ENCODE peak calls at places on chromosomes 4 and X, in nine cellular contexts. One of them, this sample, is unnamed.

GRCh38 chr4:73612032-73612431 is 8.2 kb downstream of the RASSF6 start:
- DNase-seq in nucleus accumbens: no peak
- DNase-seq in OCI-LY7: no peak
- DNase-seq in HFF-Myc: no peak
- DNase-seq in effector CD4-positive, alpha-beta T cell: no peak
- DNase-seq in fibroblast of the conjunctiva: no peak
- DNase-seq in neuronal stem cell: no peak
- DNase-seq in left lung: no peak
- DNase-seq in suprapubic skin: no peak
- DNase-seq in this sample: no peak

GRCh38 chrX:120332394-120332793 is 21.1 kb upstream of the TMEM255A start:
- DNase-seq in neuronal stem cell: no peak
- DNase-seq in nucleus accumbens: no peak
- DNase-seq in HFF-Myc: no peak
- DNase-seq in OCI-LY7: no peak
- DNase-seq in suprapubic skin: no peak
- DNase-seq in fibroblast of the conjunctiva: no peak
- DNase-seq in effector CD4-positive, alpha-beta T cell: no peak
- DNase-seq in left lung: no peak
- DNase-seq in this sample: no peak

GRCh38 chr4:137599766-137600165 is 67.5 kb upstream of the PCDH18 start:
- DNase-seq in OCI-LY7: no peak
- DNase-seq in neuronal stem cell: no peak
- DNase-seq in effector CD4-positive, alpha-beta T cell: no peak
- DNase-seq in left lung: no peak
- DNase-seq in fibroblast of the conjunctiva: no peak
- DNase-seq in HFF-Myc: no peak
- DNase-seq in suprapubic skin: no peak
- DNase-seq in nucleus accumbens: no peak
- DNase-seq in this sample: no peak

GRCh38 chr4:141416219-141416618 is 195.5 kb downstream of the ZNF330 start:
- DNase-seq in nucleus accumbens: no peak
- DNase-seq in effector CD4-positive, alpha-beta T cell: no peak
- DNase-seq in left lung: no peak
- DNase-seq in fibroblast of the conjunctiva: no peak
- DNase-seq in neuronal stem cell: no peak
- DNase-seq in OCI-LY7: no peak
- DNase-seq in HFF-Myc: no peak
- DNase-seq in suprapubic skin: no peak
- DNase-seq in this sample: no peak

GRCh38 chr4:54064317-54065275 is at the start of gene CHIC2:
- DNase-seq in effector CD4-positive, alpha-beta T cell: peak
- DNase-seq in HFF-Myc: peak
- DNase-seq in fibroblast of the conjunctiva: peak
- DNase-seq in OCI-LY7: peak
- DNase-seq in nucleus accumbens: peak
- DNase-seq in suprapubic skin: peak
- DNase-seq in left lung: peak
- DNase-seq in neuronal stem cell: peak
- DNase-seq in this sample: peak

GRCh38 chr4:613126-613525 is 12.2 kb upstream of the PDE6B start:
- DNase-seq in HFF-Myc: no peak
- DNase-seq in neuronal stem cell: no peak
- DNase-seq in fibroblast of the conjunctiva: no peak
- DNase-seq in effector CD4-positive, alpha-beta T cell: no peak
- DNase-seq in OCI-LY7: no peak
- DNase-seq in left lung: no peak
- DNase-seq in nucleus accumbens: no peak
- DNase-seq in suprapubic skin: peak
- DNase-seq in this sample: peak

GRCh38 chr4:108854781-108855180 is 91.9 kb upstream of the ETNPPL start:
- DNase-seq in HFF-Myc: no peak
- DNase-seq in OCI-LY7: no peak
- DNase-seq in neuronal stem cell: no peak
- DNase-seq in left lung: no peak
- DNase-seq in effector CD4-positive, alpha-beta T cell: no peak
- DNase-seq in fibroblast of the conjunctiva: no peak
- DNase-seq in nucleus accumbens: no peak
- DNase-seq in suprapubic skin: no peak
- DNase-seq in this sample: no peak

GRCh38 chrX:46587158-46587557 is 13.6 kb downstream of the CHST7 start:
- DNase-seq in left lung: no peak
- DNase-seq in fibroblast of the conjunctiva: no peak
- DNase-seq in OCI-LY7: no peak
- DNase-seq in neuronal stem cell: no peak
- DNase-seq in effector CD4-positive, alpha-beta T cell: no peak
- DNase-seq in nucleus accumbens: no peak
- DNase-seq in HFF-Myc: no peak
- DNase-seq in suprapubic skin: no peak
- DNase-seq in this sample: no peak

GRCh38 chr4:15336410-15337184 is 91.2 kb upstream of the C1QTNF7 start:
- DNase-seq in suprapubic skin: no peak
- DNase-seq in effector CD4-positive, alpha-beta T cell: no peak
- DNase-seq in left lung: no peak
- DNase-seq in HFF-Myc: peak
- DNase-seq in nucleus accumbens: no peak
- DNase-seq in OCI-LY7: no peak
- DNase-seq in neuronal stem cell: no peak
- DNase-seq in fibroblast of the conjunctiva: no peak
- DNase-seq in this sample: no peak

GRCh38 chr4:163111588-163111987 is 55.1 kb downstream of the NAF1 start:
- DNase-seq in left lung: no peak
- DNase-seq in nucleus accumbens: no peak
- DNase-seq in neuronal stem cell: peak
- DNase-seq in HFF-Myc: no peak
- DNase-seq in effector CD4-positive, alpha-beta T cell: no peak
- DNase-seq in OCI-LY7: no peak
- DNase-seq in fibroblast of the conjunctiva: no peak
- DNase-seq in suprapubic skin: no peak
- DNase-seq in this sample: no peak

GRCh38 chrX:100358766-100359165 is 51.3 kb downstream of the PCDH19 start:
- DNase-seq in nucleus accumbens: no peak
- DNase-seq in left lung: no peak
- DNase-seq in HFF-Myc: no peak
- DNase-seq in fibroblast of the conjunctiva: no peak
- DNase-seq in neuronal stem cell: no peak
- DNase-seq in effector CD4-positive, alpha-beta T cell: no peak
- DNase-seq in OCI-LY7: no peak
- DNase-seq in suprapubic skin: no peak
- DNase-seq in this sample: no peak

GRCh38 chrX:39678914-39679313 is 418.8 kb downstream of the BCOR start:
- DNase-seq in HFF-Myc: no peak
- DNase-seq in nucleus accumbens: peak
- DNase-seq in left lung: no peak
- DNase-seq in effector CD4-positive, alpha-beta T cell: no peak
- DNase-seq in fibroblast of the conjunctiva: no peak
- DNase-seq in neuronal stem cell: no peak
- DNase-seq in suprapubic skin: no peak
- DNase-seq in OCI-LY7: no peak
- DNase-seq in this sample: no peak

GRCh38 chr4:47913858-47914218 is 545 bp downstream of the NFXL1 start:
- DNase-seq in fibroblast of the conjunctiva: no peak
- DNase-seq in HFF-Myc: no peak
- DNase-seq in effector CD4-positive, alpha-beta T cell: peak
- DNase-seq in nucleus accumbens: peak
- DNase-seq in left lung: peak
- DNase-seq in suprapubic skin: peak
- DNase-seq in neuronal stem cell: no peak
- DNase-seq in OCI-LY7: peak
- DNase-seq in this sample: no peak

GRCh38 chr4:1644906-1645657 is 39.0 kb downstream of the FAM53A start:
- DNase-seq in effector CD4-positive, alpha-beta T cell: no peak
- DNase-seq in fibroblast of the conjunctiva: no peak
- DNase-seq in suprapubic skin: no peak
- DNase-seq in neuronal stem cell: peak
- DNase-seq in HFF-Myc: no peak
- DNase-seq in left lung: peak
- DNase-seq in OCI-LY7: no peak
- DNase-seq in nucleus accumbens: peak
- DNase-seq in this sample: no peak

GRCh38 chrX:118554511-118554910 is 58.9 kb downstream of the DOCK11 start:
- DNase-seq in neuronal stem cell: no peak
- DNase-seq in suprapubic skin: no peak
- DNase-seq in OCI-LY7: no peak
- DNase-seq in effector CD4-positive, alpha-beta T cell: no peak
- DNase-seq in left lung: no peak
- DNase-seq in HFF-Myc: no peak
- DNase-seq in fibroblast of the conjunctiva: no peak
- DNase-seq in nucleus accumbens: no peak
- DNase-seq in this sample: no peak

GRCh38 chrX:63686878-63687714 is 97.9 kb downstream of the ARHGEF9 start:
- DNase-seq in left lung: no peak
- DNase-seq in fibroblast of the conjunctiva: peak
- DNase-seq in OCI-LY7: peak
- DNase-seq in suprapubic skin: no peak
- DNase-seq in effector CD4-positive, alpha-beta T cell: no peak
- DNase-seq in nucleus accumbens: no peak
- DNase-seq in HFF-Myc: peak
- DNase-seq in neuronal stem cell: peak
- DNase-seq in this sample: no peak

GRCh38 chr4:185748901-185749390 is 63.0 kb downstream of the SORBS2 start:
- DNase-seq in left lung: no peak
- DNase-seq in neuronal stem cell: no peak
- DNase-seq in OCI-LY7: no peak
- DNase-seq in suprapubic skin: no peak
- DNase-seq in effector CD4-positive, alpha-beta T cell: no peak
- DNase-seq in nucleus accumbens: no peak
- DNase-seq in HFF-Myc: no peak
- DNase-seq in fibroblast of the conjunctiva: no peak
- DNase-seq in this sample: no peak